ENCODE peak calls at places on chromosomes 1 and 21, in eight cellular contexts. P is A549, F is WTC11, J is IMR-90, I is H1, S is K562, O is HepG2, X is GM12878. U is an unnamed sample.

GRCh38 chr1:72357411-72357810 is 75.1 kb upstream of the NEGR1 start:
- DNase-seq in O (no peak), X (no peak), S (no peak), P (no peak), I (no peak), J (peak; percentile 53), F (no peak), U (no peak)

GRCh38 chr1:16984717-16985116 is 4.3 kb upstream of the MFAP2 start:
- DNase-seq in J (peak; percentile 85), O (no peak), F (no peak), P (no peak), X (no peak), S (no peak), I (peak; percentile 39), U (peak; percentile 76)

GRCh38 chr1:206036661-206037455 is 13.2 kb upstream of the CTSE start:
- DNase-seq in I (peak; percentile 11), F (no peak), P (no peak), J (no peak), S (no peak), X (no peak), O (no peak), U (no peak)

GRCh38 chr1:119742193-119742592 is 26.5 kb downstream of the HMGCS2 start:
- DNase-seq in J (peak; percentile 38), S (no peak), I (no peak), P (no peak), F (no peak), X (no peak), O (no peak), U (no peak)

GRCh38 chr1:222713091-222714012 is 988 bp downstream of the BROX start:
- DNase-seq in X (peak; percentile 88), F (peak; percentile 92), I (peak; percentile 90), O (peak; percentile 95), J (peak; percentile 93), S (peak; percentile 98), P (peak; percentile 86), U (peak; percentile 89)

GRCh38 chr1:25559996-25560395 is 16.6 kb downstream of the LDLRAP1 start:
- DNase-seq in I (no peak), O (no peak), P (no peak), S (no peak), F (no peak), X (no peak), J (no peak), U (no peak)

GRCh38 chr1:147336290-147336689 is 93.8 kb downstream of the CHD1L start:
- DNase-seq in P (no peak), O (no peak), S (no peak), J (no peak), I (no peak), F (no peak), X (no peak), U (no peak)

GRCh38 chr1:21854090-21854750 is 42.2 kb downstream of the LDLRAD2 start:
- DNase-seq in X (no peak), I (no peak), S (no peak), J (no peak), F (no peak), O (no peak), P (no peak), U (no peak)

GRCh38 chr1:110210604-110211502 is 739 bp downstream of the KCNC4 start:
- DNase-seq in S (peak; percentile 58), X (no peak), P (peak; percentile 10), I (peak; percentile 74), F (peak; percentile 63), J (no peak), O (no peak), U (peak; percentile 80)

GRCh38 chr1:217660353-217661062 is 29.4 kb downstream of the SPATA17 start:
- DNase-seq in I (no peak), P (peak; percentile 71), F (no peak), S (no peak), J (peak; percentile 90), X (no peak), O (peak; percentile 8), U (peak; percentile 18)

GRCh38 chr21:39904457-39904856 is 37.2 kb downstream of the PCP4 start:
- DNase-seq in J (no peak), P (no peak), O (no peak), I (no peak), F (no peak), X (no peak), S (no peak), U (no peak)

GRCh38 chr1:40265298-40265697 is 7.3 kb downstream of the ZMPSTE24 start:
- DNase-seq in O (no peak), I (no peak), J (no peak), S (no peak), P (no peak), X (no peak), F (no peak), U (no peak)

GRCh38 chr1:40265919-40266318 is 7.9 kb downstream of the ZMPSTE24 start:
- DNase-seq in O (no peak), S (no peak), P (no peak), F (no peak), J (no peak), I (no peak), X (no peak), U (no peak)

GRCh38 chr1:40266786-40267535 is 8.9 kb downstream of the ZMPSTE24 start:
- DNase-seq in O (no peak), I (no peak), F (no peak), P (no peak), X (no peak), S (no peak), J (no peak), U (no peak)

GRCh38 chr1:40267767-40268187 is 9.7 kb downstream of the ZMPSTE24 start:
- DNase-seq in F (no peak), O (no peak), S (no peak), I (no peak), J (peak; percentile 97), P (no peak), X (no peak), U (no peak)

DNA sequence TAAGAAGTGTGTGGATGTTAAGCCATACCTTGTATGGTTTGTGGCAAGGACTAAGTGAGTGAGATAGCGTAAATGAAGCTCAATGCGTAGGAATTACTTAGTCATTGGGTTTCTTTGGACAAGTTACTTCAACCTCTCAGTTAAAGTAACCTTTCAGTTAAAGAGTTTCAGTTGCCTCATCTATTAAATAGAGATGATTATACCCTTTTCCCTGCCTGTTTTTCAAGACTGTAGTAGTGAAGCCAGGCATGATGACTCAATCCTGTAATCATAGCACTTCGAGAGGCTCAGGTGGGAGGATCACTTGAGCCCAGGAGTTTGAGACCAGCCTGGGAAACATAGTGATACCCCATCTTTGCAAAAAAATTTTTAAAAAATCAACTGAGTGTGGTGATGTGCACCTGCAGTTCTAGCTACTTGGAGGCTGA is 6.3 kb downstream of the ZMPSTE24 start:
- DNase-seq in X (no peak), S (no peak), F (no peak), J (peak; percentile 24), I (no peak), O (no peak), P (no peak), U (no peak)
- TF ChIP-seq USF2 in X (no peak), S (no peak), F (no peak), J (no peak), I (no peak), O (no peak), P (no peak), U (no peak)

GRCh38 chr1:174818951-174819350 is 180.8 kb upstream of the CACYBP start:
- DNase-seq in O (no peak), F (no peak), P (no peak), J (peak; percentile 41), X (no peak), S (no peak), I (no peak), U (no peak)
- TF ChIP-seq USF2 in O (no peak), F (no peak), P (no peak), J (no peak), X (no peak), S (no peak), I (no peak), U (no peak)

GRCh38 chr21:32411366-32412161 is 942 bp upstream of the EVA1C start:
- DNase-seq in X (no peak), F (peak; percentile 51), O (no peak), P (no peak), I (peak; percentile 73), J (peak; percentile 38), S (peak; percentile 50), U (peak; percentile 60)

GRCh38 chr21:32410916-32411315 is 1.6 kb upstream of the EVA1C start:
- DNase-seq in O (no peak), I (no peak), F (no peak), X (no peak), J (no peak), S (no peak), P (no peak), U (no peak)

GRCh38 chr21:32413697-32414578 is 1.4 kb downstream of the EVA1C start:
- DNase-seq in I (no peak), X (no peak), S (no peak), P (no peak), F (no peak), O (no peak), J (no peak), U (no peak)

GRCh38 chr21:32412998-32413504 is 545 bp downstream of the EVA1C start:
- DNase-seq in I (no peak), S (no peak), O (no peak), P (no peak), F (peak; percentile 19), J (no peak), X (no peak), U (no peak)

DNA sequence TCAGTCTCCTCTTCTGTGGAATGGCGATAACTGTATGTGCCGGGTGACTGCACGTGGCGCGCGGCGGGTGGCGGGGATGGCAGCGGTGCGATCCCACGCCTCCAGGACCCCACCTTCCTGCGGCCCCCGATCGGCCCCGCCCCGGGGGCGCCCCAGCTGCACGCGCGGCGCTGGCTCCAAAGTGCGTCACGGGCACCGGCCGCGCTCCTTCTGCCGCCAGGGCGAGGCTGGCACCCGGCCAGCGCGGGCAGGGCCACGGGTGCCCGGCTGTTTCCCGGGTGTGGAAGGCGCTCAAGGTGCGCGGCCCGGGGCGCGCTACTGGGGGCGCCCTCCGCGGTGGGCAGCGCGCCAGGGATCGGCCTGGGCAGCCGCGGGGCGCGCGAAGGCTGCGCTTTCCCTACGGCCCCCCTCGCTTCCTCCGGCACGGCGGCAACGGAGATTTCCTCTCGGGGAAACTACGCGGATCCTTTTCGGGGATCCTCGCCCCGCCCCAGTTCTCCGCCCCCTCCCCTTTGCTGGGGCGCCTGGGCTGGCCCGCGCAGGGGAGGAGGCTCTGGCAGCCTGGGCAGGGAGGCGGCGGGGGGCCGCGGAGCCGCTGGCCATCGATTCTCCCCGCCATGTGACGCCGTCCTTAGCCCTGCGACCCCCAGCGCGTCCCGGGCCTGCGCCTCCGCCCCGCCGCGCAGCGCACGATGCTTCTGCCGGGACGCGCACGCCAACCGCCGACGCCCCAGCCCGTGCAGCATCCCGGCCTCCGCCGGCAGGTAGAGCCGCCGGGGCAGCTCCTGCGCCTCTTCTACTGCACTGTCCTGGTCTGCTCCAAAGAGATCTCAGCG is at the start of gene EVA1C:
- DNase-seq in J (peak; percentile 30), X (no peak), P (peak; percentile 51), S (no peak), O (no peak), I (peak; percentile 79), F (peak; percentile 60), U (peak; percentile 82)
- TF ChIP-seq USF2 in J (no peak), X (no peak), P (no peak), S (no peak), O (no peak), I (no peak), F (peak; percentile 32), U (no peak)

DNA sequence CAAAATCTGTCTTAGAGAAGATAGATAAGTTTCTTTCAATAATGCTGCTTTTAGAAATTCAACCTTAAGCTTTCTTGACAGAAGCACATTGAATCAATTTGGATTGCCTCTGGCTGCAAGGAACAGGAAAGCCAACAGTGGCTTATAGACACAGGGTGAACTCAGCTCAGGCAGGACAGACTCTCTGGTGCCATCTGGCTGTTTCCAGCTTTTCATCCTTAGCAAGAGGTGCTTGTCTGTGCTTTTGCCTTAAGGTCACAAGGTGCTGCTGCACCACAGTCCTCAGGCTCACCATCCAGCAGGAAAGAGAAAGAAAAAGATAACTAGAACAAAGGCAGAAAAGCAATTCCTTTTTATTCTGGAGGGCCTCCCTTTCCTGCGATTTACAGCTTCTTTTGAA is 93.7 kb upstream of the ETS2 start:
- DNase-seq in J (peak; percentile 27), I (no peak), P (peak; percentile 3), S (peak; percentile 51), X (no peak), O (peak; percentile 62), F (peak; percentile 53), U (peak; percentile 36)
- TF ChIP-seq USF2 in J (no peak), I (no peak), P (no peak), S (no peak), X (no peak), O (no peak), F (no peak), U (no peak)

U was measured in SK-N-SH.